ENCODE peak calls at places on chromosomes 11 and 22, in four cellular contexts. F, S, M and A are unnamed samples.
A peak's percentile ranks its signal among the peaks of the same experiment; 100 is the strongest.

GRCh38 chr11:67468056-67468455 is 995 bp downstream of the TMEM134 start:
- DNase-seq in F (peak; percentile 92), S (no peak), M (peak; percentile 96), A (no peak)

GRCh38 chr22:46852771-46853170 is 90.3 kb downstream of the TBC1D22A start:
- DNase-seq in F (no peak), S (no peak), M (no peak), A (no peak)

GRCh38 chr22:38081941-38082828 is 1.8 kb downstream of the SLC16A8 start:
- DNase-seq in F (no peak), S (no peak), M (no peak), A (no peak)

GRCh38 chr11:76702378-76703128 is 32.0 kb upstream of the LRRC32 start:
- DNase-seq in F (no peak), S (no peak), M (no peak), A (no peak)

GRCh38 chr11:2302844-2303626 is 1.2 kb downstream of the TSPAN32 start:
- DNase-seq in F (no peak), S (no peak), M (peak; percentile 89), A (no peak)

GRCh38 chr11:128172046-128172878 is 415.1 kb downstream of the ETS1 start:
- DNase-seq in F (peak; percentile 69), S (peak; percentile 41), M (peak; percentile 85), A (peak; percentile 87)

GRCh38 chr11:114970908-114971645 is 292.8 kb downstream of the NXPE2 start:
- DNase-seq in F (no peak), S (no peak), M (no peak), A (no peak)

GRCh38 chr11:82980292-82980691 is 78.8 kb downstream of the DDIAS start:
- DNase-seq in F (peak; percentile 80), S (peak; percentile 70), M (no peak), A (no peak)

GRCh38 chr22:21082248-21082647 is 36.5 kb downstream of the LRRC74B start:
- DNase-seq in F (peak; percentile 23), S (no peak), M (no peak), A (no peak)

GRCh38 chr11:128757886-128758612 is 64.2 kb downstream of the FLI1 start:
- DNase-seq in F (no peak), S (no peak), M (no peak), A (no peak)

GRCh38 chr11:122843281-122844150 is 5.2 kb downstream of the CRTAM start:
- DNase-seq in F (no peak), S (no peak), M (no peak), A (no peak)

DNA sequence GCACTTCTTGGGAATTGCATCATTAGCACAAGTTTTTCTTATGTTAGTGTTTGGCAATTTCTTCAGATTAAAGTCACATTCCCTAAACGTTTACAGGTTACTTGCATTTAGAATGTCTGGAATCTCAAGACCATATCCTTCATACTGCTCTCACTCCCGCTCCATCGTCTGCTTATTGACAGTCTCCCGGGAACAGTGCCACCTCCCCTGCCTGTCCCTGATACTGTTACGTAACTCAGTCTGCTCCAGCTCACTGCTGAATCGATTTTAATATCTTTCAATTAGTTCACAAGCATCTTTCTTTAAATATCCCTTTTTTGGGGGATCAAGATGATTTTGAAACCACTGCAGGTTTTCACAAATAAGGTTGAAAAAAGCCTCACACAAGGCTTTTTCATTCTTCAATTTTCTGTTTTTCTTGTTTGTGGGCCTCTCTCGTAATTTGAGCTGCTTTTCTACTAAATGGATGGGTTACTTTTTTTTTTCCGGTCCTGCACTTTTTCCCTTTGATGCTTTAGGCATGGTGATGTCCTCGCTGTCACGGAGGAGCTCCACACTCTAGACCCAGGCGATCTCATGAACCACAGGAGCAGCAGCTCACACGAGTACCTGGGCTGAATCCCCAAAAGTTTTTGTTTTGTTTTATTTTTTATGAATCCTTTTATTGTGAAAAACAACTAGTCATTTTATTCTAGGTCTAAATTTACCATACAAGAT is 48.0 kb downstream of the GLYATL2 start:
- DNase-seq in F (no peak), S (no peak), M (peak; percentile 51), A (no peak)
- TF ChIP-seq CTCF in F (no peak), S (no peak), M (no peak), A (no peak)

DNA sequence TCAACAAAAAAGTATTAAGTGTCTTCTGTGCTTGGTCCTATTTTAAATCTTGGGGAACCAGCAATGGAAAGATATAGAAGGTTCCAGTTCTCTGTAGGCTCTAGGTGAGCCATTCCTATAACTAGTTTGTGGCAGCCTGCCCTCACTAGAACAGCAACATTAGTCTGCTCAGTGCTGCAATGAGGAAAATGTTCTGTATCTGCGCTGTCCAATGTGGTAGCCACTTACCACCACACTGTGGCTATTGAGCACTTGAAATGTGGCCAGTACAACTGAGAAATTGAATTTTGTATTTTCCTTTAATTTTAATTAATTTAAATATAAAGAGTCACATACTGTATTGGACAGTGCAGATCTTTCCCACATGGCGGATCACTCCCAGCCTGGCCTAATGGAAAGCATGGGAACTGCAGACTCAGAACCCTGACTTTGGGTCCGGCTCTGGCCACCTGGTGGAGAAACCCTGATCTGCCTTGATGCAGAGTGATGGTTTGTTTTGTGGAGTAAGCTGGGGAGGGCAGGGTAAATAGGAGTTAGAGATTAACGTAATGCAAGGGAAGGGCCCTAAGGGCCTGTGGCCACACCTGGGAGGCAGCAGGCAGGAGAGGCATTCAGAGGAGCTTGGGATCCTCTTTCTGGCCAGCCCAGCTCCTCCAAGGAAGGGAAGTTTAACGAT is 101.0 kb downstream of the ME3 start:
- DNase-seq in F (no peak), S (no peak), M (no peak), A (peak; percentile 55)
- TF ChIP-seq CTCF in F (peak; percentile 61), S (peak; percentile 47), M (no peak), A (peak; percentile 76)

GRCh38 chr11:32188785-32189184 is 97.9 kb downstream of the RCN1 start:
- DNase-seq in F (no peak), S (no peak), M (no peak), A (no peak)
- TF ChIP-seq CTCF in F (no peak), S (no peak), M (no peak), A (no peak)

GRCh38 chr11:133058501-133058900 is 473.8 kb downstream of the OPCML start:
- DNase-seq in F (no peak), S (no peak), M (no peak), A (no peak)
- TF ChIP-seq CTCF in F (no peak), S (no peak), M (no peak), A (no peak)

GRCh38 chr11:64933213-64933934 is 2.3 kb downstream of the GPHA2 start:
- DNase-seq in F (no peak), S (no peak), M (no peak), A (no peak)

GRCh38 chr11:64934765-64935633 is 694 bp downstream of the GPHA2 start:
- DNase-seq in F (no peak), S (no peak), M (no peak), A (peak; percentile 59)

GRCh38 chr11:64933935-64934693 is 1.6 kb downstream of the GPHA2 start:
- DNase-seq in F (no peak), S (no peak), M (no peak), A (no peak)

GRCh38 chr11:64936539-64936938 is 846 bp upstream of the GPHA2 start:
- DNase-seq in F (no peak), S (no peak), M (no peak), A (no peak)

GRCh38 chr11:64935634-64936081 is at the start of gene GPHA2:
- DNase-seq in F (no peak), S (no peak), M (peak; percentile 50), A (peak; percentile 64)
- TF ChIP-seq CTCF in F (no peak), S (peak; percentile 13), M (no peak), A (no peak)

DNA sequence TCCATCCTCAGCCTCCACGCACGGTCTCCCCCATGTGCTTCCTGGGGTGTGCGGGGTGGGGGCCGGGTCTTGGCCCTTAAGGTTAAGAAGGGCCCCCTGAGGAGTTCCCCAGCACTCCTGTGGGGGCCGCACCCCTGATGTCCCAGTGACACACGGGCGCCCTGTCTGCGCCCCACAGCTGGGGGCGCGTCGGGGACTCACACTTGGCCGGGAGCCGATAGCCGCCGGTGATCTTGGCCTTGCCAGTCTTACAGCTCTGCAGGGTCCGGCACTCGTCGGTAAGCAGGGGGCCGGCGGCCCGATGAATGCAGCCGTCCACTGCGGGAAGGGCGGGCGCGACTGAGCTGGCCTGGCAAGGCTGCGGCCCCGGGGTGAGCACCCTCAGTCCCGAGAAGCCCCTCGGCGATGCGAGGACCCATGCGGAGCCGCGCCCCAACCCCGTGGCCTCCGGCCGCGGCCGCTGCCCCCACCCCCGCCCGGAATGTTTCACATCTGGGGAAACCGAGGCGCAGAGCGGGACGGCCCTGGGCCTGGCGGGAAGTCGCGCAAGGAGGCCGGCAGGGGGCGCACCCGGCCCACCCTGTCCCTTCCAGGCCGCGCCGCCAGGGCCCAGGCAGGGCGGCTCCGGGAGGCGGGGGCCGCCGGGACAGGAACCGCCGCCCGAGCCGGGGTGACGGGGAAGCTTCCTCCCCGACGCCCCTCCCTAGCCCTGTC is 13.9 kb downstream of the OTUB1 start:
- DNase-seq in F (peak; percentile 35), S (no peak), M (peak; percentile 80), A (peak; percentile 84)
- TF ChIP-seq CTCF in F (peak; percentile 29), S (peak; percentile 86), M (peak; percentile 91), A (peak; percentile 88)

GRCh38 chr11:113690619-113691569 is 15.2 kb downstream of the TMPRSS5 start:
- DNase-seq in F (peak; percentile 76), S (no peak), M (peak; percentile 75), A (no peak)
- TF ChIP-seq CTCF in F (peak; percentile 24), S (peak; percentile 5), M (no peak), A (peak; percentile 66)

DNA sequence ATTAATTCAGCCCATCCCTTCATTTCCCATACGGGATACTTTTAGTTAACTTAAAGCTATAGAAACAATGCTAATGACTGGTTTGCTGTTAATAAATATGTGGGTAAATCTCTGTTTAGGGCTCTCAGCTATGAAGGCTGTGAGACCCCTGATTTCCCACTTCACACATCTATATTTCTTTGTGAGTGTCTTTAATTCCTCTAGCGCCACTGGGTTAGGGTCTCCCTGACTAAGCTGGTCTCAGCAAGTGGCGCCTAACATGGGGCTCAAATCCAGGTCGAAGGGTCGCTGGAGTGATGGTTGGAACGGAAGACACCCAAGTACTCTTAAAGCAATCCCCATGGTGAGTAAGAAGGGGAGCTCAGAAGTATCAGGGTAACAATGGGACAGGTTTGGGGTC is 14.4 kb upstream of the OOSP1 start:
- DNase-seq in F (no peak), S (no peak), M (no peak), A (peak; percentile 46)
- TF ChIP-seq CTCF in F (no peak), S (no peak), M (no peak), A (no peak)

GRCh38 chr11:64359712-64360402 is 895 bp downstream of the RPS6KA4 start:
- DNase-seq in F (peak; percentile 58), S (no peak), M (peak; percentile 46), A (no peak)
- TF ChIP-seq CTCF in F (no peak), S (no peak), M (no peak), A (no peak)

GRCh38 chr11:33371049-33371448 is 113.9 kb downstream of the HIPK3 start:
- DNase-seq in F (no peak), S (no peak), M (no peak), A (no peak)
- TF ChIP-seq CTCF in F (no peak), S (no peak), M (no peak), A (no peak)